ENCODE peak calls at places on chromosomes 3 and 15, in five cellular contexts. U, C, E, M and A are unnamed samples.

GRCh38 chr15:31930967-31931366 is 99.3 kb upstream of the CHRNA7 start:
- DNase-seq in C (no peak), M (no peak), U (no peak), E (no peak), A (no peak)

GRCh38 chr15:55846108-55846707 is 103.3 kb upstream of the PRTG start:
- DNase-seq in E (peak; percentile 75), M (no peak), U (no peak), C (no peak), A (no peak)

GRCh38 chr3:39192490-39193092 is at the start of gene XIRP1:
- DNase-seq in E (peak; percentile 74), M (peak; percentile 80), U (no peak), C (peak; percentile 79), A (no peak)

GRCh38 chr15:71329509-71330260 is 214.4 kb downstream of the THSD4 start:
- DNase-seq in M (peak; percentile 47), E (peak; percentile 15), C (peak; percentile 78), U (no peak), A (peak; percentile 61)

GRCh38 chr3:57998366-57999283 is 9.6 kb upstream of the FLNB start:
- DNase-seq in U (no peak), C (no peak), M (no peak), E (peak; percentile 51), A (no peak)

GRCh38 chr3:113405180-113405579 is 36.1 kb downstream of the CFAP44 start:
- DNase-seq in U (no peak), M (no peak), C (no peak), E (no peak), A (no peak)

GRCh38 chr3:31196881-31197364 is 302.5 kb upstream of the GADL1 start:
- DNase-seq in M (no peak), C (no peak), U (no peak), E (peak; percentile 15), A (peak; percentile 65)

GRCh38 chr15:23467110-23467600 is 20.1 kb upstream of the GOLGA6L2 start:
- DNase-seq in M (no peak), U (no peak), E (peak; percentile 34), C (no peak), A (no peak)

GRCh38 chr3:125042725-125043406 is 12.9 kb downstream of the HEG1 start:
- DNase-seq in C (no peak), U (peak; percentile 73), E (peak; percentile 89), M (peak; percentile 88), A (peak; percentile 82)

GRCh38 chr3:153284282-153284938 is 122.4 kb downstream of the RAP2B start:
- DNase-seq in C (peak; percentile 45), M (peak; percentile 48), U (peak; percentile 71), E (no peak), A (peak; percentile 82)

DNA sequence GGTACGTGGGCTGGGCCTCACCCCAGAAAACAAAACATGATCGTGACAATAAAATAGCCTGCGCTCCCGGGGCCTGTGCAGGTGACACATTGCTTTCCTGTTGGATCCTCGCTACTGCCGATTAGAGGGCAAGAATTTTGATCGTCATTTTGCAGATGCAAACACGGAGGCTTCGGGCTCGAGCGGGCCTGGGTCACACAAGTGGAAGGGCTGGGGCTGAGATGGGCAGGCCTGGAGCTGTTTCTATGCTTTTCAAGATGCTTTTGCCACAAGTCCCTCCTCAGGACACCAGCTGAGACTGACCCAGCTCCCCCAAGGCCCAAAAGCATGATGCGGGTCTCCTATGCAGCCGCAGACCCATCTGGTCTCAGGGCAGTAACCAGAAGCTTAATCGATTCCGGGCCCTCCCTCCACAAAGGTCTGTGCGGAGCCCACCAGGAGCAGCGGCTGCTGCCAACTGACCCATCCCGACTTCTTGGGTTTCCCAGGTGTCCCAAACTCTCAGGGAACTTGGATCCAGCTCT is 30.0 kb downstream of the RGMA start:
- DNase-seq in C (no peak), U (no peak), E (no peak), M (no peak), A (no peak)
- H3K4me1 ChIP-seq in C (peaks cover 69% of the 10 kb centered on the region), U (peaks cover 35% of the 10 kb centered on the region), E (peaks cover 23% of the 10 kb centered on the region), M (peaks cover 33% of the 10 kb centered on the region), A (no peaks in the 10 kb centered on the region)

DNA sequence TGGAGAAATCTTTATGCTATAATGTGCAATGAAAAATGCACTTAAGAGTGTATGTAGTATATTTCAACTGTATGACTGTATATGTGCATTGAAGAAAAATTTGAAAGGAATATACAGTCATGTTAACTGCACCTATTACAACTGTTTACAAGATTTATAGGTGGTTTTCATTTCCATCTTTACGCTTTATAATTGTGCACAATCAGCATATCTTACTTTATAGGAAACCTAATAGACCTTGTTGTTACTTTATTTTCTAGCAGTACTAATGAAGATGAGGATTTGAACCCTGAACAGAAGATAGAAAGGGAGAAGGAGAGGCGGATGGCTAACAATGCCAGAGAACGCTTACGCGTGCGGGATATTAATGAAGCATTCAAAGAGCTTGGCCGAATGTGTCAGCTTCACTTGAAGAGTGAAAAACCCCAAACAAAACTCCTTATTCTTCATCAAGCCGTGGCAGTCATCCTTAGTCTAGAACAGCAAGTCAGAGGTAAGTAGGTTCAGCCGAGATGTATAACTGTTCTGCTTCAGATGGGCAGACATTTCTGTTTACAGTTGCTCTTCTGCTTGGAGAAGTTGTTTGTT is 103.4 kb upstream of the CGNL1 start:
- DNase-seq in U (no peak), C (no peak), M (no peak), E (no peak), A (no peak)
- H3K4me3 ChIP-seq in U (no peak overlapping the region), C (no peak overlapping the region), M (no peak overlapping the region), E (no peak overlapping the region), A (no peak overlapping the region)

GRCh38 chr15:77998592-77998991 is 78.9 kb downstream of the TBC1D2B start:
- DNase-seq in E (no peak), M (no peak), C (no peak), U (peak; percentile 61), A (no peak)
- H3K36me3 ChIP-seq in E (no peaks in the 10 kb centered on the region), M (peaks cover 21% of the 10 kb centered on the region), C (no peaks in the 10 kb centered on the region), U (peaks cover 56% of the 10 kb centered on the region), A (peaks cover 30% of the 10 kb centered on the region)

GRCh38 chr15:45645026-45645980 is 10.5 kb downstream of the SQOR start:
- DNase-seq in C (no peak), U (no peak), E (no peak), M (no peak), A (no peak)

GRCh38 chr15:45647828-45648227 is 13.0 kb downstream of the SQOR start:
- DNase-seq in M (no peak), E (no peak), C (no peak), U (no peak), A (no peak)

GRCh38 chr15:45646220-45646619 is 11.4 kb downstream of the SQOR start:
- DNase-seq in C (no peak), M (no peak), E (no peak), U (no peak), A (no peak)

GRCh38 chr15:45650889-45651525 is 16.2 kb downstream of the SQOR start:
- DNase-seq in M (no peak), E (no peak), C (no peak), U (no peak), A (no peak)

DNA sequence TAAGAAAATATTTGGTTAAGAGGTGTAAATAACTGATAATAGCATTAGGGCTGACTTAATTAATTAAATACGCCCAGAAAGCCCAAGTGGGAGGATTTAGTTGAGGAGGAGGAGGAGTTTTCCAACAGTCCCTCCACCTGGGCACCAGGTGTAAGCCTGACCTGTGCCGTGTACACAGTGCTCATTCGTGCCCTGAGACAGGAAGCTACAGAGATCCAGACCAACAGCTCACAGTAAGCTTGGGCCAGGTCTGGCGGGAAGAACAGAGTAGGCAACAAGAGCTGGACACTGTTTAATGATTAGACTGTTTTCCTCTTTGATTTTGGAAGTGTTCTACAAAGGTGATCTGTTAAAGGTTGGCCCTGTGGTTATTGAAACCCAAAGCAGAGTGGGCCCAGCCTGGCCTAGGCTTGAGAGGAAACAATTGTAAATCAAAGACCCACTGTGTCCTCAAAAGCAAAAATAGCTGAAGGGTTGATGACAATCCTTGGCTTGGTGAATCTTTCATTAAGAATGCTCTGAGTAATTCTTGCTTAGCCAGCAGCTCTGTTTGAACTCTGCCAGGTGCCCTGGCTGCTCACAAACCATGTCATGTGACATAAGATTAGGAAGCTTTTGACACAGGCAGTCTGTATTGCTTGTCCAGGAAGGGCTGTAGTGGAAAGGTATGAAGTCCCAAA is 13.8 kb downstream of the SQOR start:
- DNase-seq in U (no peak), C (peak; percentile 32), E (peak; percentile 43), M (no peak), A (no peak)
- H3K4me1 ChIP-seq in U (peaks cover 27% of the 10 kb centered on the region), C (peaks cover 58% of the 10 kb centered on the region), E (peaks cover 3% of the 10 kb centered on the region), M (peaks cover 37% of the 10 kb centered on the region), A (no peaks in the 10 kb centered on the region)

GRCh38 chr3:65549626-65549959 is 489.1 kb downstream of the MAGI1 start:
- DNase-seq in C (no peak), U (no peak), E (no peak), M (no peak), A (no peak)

GRCh38 chr3:65550137-65550536 is 488.6 kb downstream of the MAGI1 start:
- DNase-seq in U (no peak), C (no peak), E (peak; percentile 27), M (no peak), A (no peak)

GRCh38 chr3:65545429-65545828 is 493.3 kb downstream of the MAGI1 start:
- DNase-seq in M (no peak), U (no peak), E (no peak), C (no peak), A (no peak)

GRCh38 chr3:65551945-65552344 is 486.8 kb downstream of the MAGI1 start:
- DNase-seq in M (no peak), E (peak; percentile 54), U (no peak), C (no peak), A (no peak)

GRCh38 chr3:65548848-65549625 is 489.7 kb downstream of the MAGI1 start:
- DNase-seq in C (no peak), E (peak; percentile 81), U (no peak), M (peak; percentile 60), A (no peak)
- H3K4me3 ChIP-seq in C (peak overlapping the region; percentile 68), E (peak overlapping the region; percentile 52), U (peak overlapping the region; percentile 56), M (peak overlapping the region; percentile 58), A (peak overlapping the region; percentile 44)

GRCh38 chr3:128585974-128586373 is 64.6 kb downstream of the RPN1 start:
- DNase-seq in C (no peak), U (no peak), E (no peak), M (no peak), A (no peak)
- H3K36me3 ChIP-seq in C (no peaks in the 10 kb centered on the region), U (no peaks in the 10 kb centered on the region), E (no peaks in the 10 kb centered on the region), M (no peaks in the 10 kb centered on the region), A (no peaks in the 10 kb centered on the region)

GRCh38 chr3:169998668-169999131 is 32.1 kb downstream of the SEC62 start:
- DNase-seq in M (no peak), C (no peak), U (no peak), E (no peak), A (no peak)
- H3K4me1 ChIP-seq in M (peaks cover 19% of the 10 kb centered on the region), C (no peaks in the 10 kb centered on the region), U (no peaks in the 10 kb centered on the region), E (no peaks in the 10 kb centered on the region), A (no peaks in the 10 kb centered on the region)

GRCh38 chr3:99641984-99642383 is 3.6 kb downstream of the COL8A1 start:
- DNase-seq in U (no peak), E (no peak), C (no peak), M (no peak), A (no peak)
- H3K4me3 ChIP-seq in U (no peak overlapping the region), E (no peak overlapping the region), C (no peak overlapping the region), M (no peak overlapping the region), A (no peak overlapping the region)

DNA sequence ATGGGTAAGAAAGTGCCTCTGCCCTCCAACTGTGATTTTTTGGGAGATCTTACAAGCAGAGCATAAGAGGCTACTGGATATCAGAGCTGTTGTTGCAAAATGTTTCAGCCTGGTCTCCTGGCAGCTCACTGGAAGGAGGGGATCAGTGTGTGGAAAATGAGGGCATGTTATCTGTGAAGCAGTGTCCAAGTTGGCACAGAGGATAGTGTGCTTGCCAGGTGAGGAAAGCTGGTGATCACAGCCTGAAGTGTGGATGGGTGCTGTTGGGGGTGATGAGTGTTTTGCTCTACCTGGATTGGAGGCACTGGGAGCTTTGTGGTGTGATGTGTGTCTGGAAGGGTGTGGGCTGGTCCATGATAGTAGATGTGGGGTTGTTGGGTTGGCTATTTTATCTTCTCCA is 69.3 kb downstream of the MCTP2 start:
- DNase-seq in C (no peak), E (no peak), U (no peak), M (peak; percentile 74), A (no peak)
- H3K36me3 ChIP-seq in C (no peaks in the 10 kb centered on the region), E (no peaks in the 10 kb centered on the region), U (no peaks in the 10 kb centered on the region), M (no peaks in the 10 kb centered on the region), A (no peaks in the 10 kb centered on the region)